ENCODE peak calls at places on chromosomes 11 and 22, in four cellular contexts. H is RWPE2, T is glutamatergic neuron, N is HL-60. B is an unnamed sample.

GRCh38 chr11:129490004-129490403 is 114.4 kb downstream of the BARX2 start:
- DNase-seq in H (no peak), T (no peak), N (no peak), B (no peak)

GRCh38 chr11:77589521-77590193 is at the start of gene AQP11:
- DNase-seq in H (peak), T (peak), N (peak), B (peak)

GRCh38 chr11:39675171-39675570 is 1784.3 kb downstream of the LRRC4C start:
- DNase-seq in H (no peak), T (no peak), N (no peak), B (no peak)

GRCh38 chr22:42303304-42304020 is 33.0 kb upstream of the TCF20 start:
- DNase-seq in H (no peak), T (no peak), N (no peak), B (no peak)

GRCh38 chr22:30649430-30650007 is 13.9 kb downstream of the SLC35E4 start:
- DNase-seq in H (no peak), T (no peak), N (peak), B (no peak)

GRCh38 chr11:47259178-47259977 is 1.6 kb downstream of the NR1H3 start:
- DNase-seq in H (no peak), T (peak), N (no peak), B (no peak)

GRCh38 chr11:2381494-2382128 is 4.5 kb downstream of the CD81 start:
- DNase-seq in H (no peak), T (peak), N (no peak), B (no peak)

GRCh38 chr11:118597556-118597955 is 9.9 kb upstream of the PHLDB1 start:
- DNase-seq in H (no peak), T (no peak), N (no peak), B (no peak)

GRCh38 chr22:30301995-30302809 is 12.9 kb upstream of the CASTOR1 start:
- DNase-seq in H (no peak), T (no peak), N (peak), B (no peak)

GRCh38 chr11:113782134-113782533 is 2.5 kb downstream of the CLDN25 start:
- DNase-seq in H (no peak), T (no peak), N (no peak), B (no peak)

GRCh38 chr11:72784662-72785061 is 9.2 kb downstream of the STARD10 start:
- DNase-seq in H (no peak), T (no peak), N (no peak), B (no peak)

GRCh38 chr11:111918390-111919256 is at the start of gene C11orf52:
- DNase-seq in H (peak), T (no peak), N (no peak), B (no peak)

GRCh38 chr11:2919837-2920236 is 9.4 kb downstream of the PHLDA2 start:
- DNase-seq in H (no peak), T (no peak), N (no peak), B (no peak)

GRCh38 chr11:28383471-28383870 is 275.3 kb downstream of the METTL15 start:
- DNase-seq in H (no peak), T (no peak), N (no peak), B (no peak)

GRCh38 chr11:75403983-75404658 is 4.8 kb downstream of the RPS3 start:
- DNase-seq in H (no peak), T (no peak), N (no peak), B (no peak)

GRCh38 chr11:104152941-104153340 is 11.0 kb downstream of the PDGFD start:
- DNase-seq in H (no peak), T (no peak), N (no peak), B (no peak)

GRCh38 chr11:58786693-58787092 is 55.0 kb upstream of the GLYAT start:
- DNase-seq in H (no peak), T (no peak), N (no peak), B (no peak)

GRCh38 chr11:58784995-58785394 is 53.3 kb upstream of the GLYAT start:
- DNase-seq in H (no peak), T (no peak), N (no peak), B (no peak)

GRCh38 chr11:58782066-58782465 is 50.3 kb upstream of the GLYAT start:
- DNase-seq in H (no peak), T (no peak), N (no peak), B (no peak)

GRCh38 chr11:58788355-58789023 is 56.0 kb downstream of the GLYATL2 start:
- DNase-seq in H (no peak), T (peak), N (peak), B (no peak)

GRCh38 chr11:58787903-58788302 is 56.2 kb upstream of the GLYAT start:
- DNase-seq in H (no peak), T (no peak), N (no peak), B (no peak)
- TF ChIP-seq CTCF in H (no peak), T (no peak), N (no peak), B (no peak)

GRCh38 chr11:116217006-116217405 is 555.8 kb downstream of the BUD13 start:
- DNase-seq in H (no peak), T (peak), N (peak), B (no peak)
- TF ChIP-seq CTCF in H (no peak), T (peak), N (peak), B (no peak)

GRCh38 chr11:61617515-61617914 is 36.6 kb upstream of the SYT7 start:
- DNase-seq in H (no peak), T (no peak), N (no peak), B (no peak)
- TF ChIP-seq CTCF in H (peak), T (peak), N (no peak), B (peak)

DNA sequence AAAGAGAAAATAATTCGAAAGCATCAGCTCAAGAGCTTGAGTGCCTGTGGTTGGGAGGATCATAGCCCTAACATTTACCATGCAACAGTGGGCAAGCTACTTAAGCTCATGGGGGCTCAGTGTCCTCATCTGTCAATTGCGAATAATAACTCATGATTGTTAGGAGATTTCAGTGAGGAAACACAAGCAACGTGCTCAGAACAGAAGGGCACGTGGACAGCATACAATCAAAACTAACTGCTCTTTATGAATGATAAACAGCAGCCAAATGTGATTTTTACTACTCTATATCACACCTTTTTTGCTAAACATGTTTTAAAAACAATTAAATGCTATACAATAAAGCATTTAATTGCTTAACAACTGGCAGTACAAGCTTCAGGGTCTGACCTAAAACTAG is 310.1 kb upstream of the NARS2 start:
- DNase-seq in H (no peak), T (no peak), N (no peak), B (no peak)
- TF ChIP-seq CTCF in H (no peak), T (no peak), N (no peak), B (no peak)

DNA sequence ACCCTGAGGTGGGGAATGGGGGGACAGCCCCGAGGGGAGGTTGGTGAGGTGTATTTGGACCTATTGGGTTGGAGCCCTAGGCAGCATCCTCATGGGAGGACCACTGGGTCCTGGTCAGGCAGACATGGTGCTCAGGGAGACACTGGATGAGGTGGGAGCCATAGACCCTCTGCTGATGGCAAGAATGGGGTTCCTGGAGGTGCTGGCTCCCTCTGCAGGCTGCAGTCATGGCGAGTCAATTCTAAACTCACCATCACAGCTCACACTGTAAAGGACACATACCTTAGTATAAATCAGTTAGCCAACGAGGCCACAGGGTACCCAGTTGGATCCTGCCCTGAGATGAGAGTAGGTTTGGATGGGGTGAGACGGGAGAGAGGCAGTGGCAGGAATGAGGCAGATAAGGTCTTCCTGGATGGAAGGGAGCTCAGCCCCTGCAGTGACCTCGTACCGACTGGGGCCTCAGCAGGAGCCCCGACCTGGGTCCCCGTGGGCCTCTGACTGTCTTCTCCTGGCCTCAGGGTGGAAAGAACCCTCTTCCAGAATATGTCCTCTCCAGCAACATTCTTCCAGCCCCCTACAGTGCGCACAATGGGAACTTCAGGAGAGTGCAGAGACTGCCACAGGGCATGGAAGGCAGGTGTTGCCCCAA is 1.7 kb upstream of the GAB4 start:
- DNase-seq in H (no peak), T (no peak), N (no peak), B (no peak)
- TF ChIP-seq CTCF in H (no peak), T (no peak), N (peak), B (no peak)

DNA sequence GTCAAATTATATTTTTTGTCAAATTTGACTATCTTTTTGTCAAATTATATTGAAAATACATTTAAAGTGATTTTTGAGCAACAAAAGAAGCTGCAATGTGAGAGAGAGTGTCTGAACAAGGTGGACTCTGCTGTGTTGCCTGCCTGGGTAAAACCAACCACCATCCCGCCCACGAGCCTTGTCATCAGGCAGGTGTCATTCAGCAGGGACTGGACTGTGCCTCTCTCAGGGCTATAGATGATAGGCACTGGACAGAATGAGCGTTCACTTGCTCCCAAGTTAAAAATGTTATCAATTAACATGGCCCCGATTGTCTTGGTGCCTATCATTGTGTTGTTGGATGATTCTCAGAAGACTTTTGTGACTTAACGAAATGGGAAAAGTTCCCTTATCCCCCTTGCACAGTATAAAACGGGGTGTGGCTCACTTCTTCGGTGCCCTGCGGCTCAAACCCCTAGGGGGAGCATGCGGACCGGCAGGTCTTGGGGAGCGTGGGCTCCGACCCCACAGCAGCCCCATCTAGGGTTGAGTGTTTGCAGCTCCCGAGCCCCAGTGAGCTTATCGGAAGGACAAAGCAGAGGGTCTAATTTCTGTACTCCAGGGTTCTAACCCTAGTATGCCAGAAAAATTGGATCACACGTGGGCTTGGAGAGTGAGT is 1.7 kb downstream of the APOL5 start:
- DNase-seq in H (no peak), T (no peak), N (no peak), B (no peak)
- TF ChIP-seq CTCF in H (no peak), T (no peak), N (no peak), B (no peak)

DNA sequence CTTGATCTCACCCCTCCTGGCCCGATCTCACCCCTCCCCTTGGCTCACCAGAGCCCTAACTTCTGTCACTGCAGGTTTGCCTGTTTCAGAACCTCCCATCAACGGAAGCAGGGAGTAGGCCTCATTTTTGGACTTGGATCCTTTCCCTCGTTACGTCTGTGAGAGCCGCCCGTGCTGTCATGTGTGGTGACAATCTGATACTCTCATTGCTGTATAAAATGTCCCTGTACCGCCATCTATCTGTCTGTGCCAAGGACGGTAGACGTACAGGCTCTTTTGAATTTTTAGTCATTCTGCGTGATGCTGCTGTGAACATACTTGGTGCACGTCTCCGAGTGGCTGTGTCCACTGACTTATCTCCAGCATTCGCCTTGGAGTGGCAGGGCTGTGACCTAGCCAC is 1163.1 kb downstream of the BRD1 start:
- DNase-seq in H (no peak), T (no peak), N (no peak), B (no peak)
- TF ChIP-seq CTCF in H (no peak), T (no peak), N (no peak), B (no peak)

B was measured in mesothelial cell of epicardium.